ENCODE peak calls at places on chromosomes 12 and 14, in six cellular contexts. U is IMR-90, I is H1, L is H9, Q is mesenchymal stem cell, X is neuronal stem cell. H is an unnamed sample.

GRCh38 chr12:76249501-76249900 is 98.7 kb downstream of the BBS10 start:
- DNase-seq in I (no peak), Q (peak; percentile 26), L (no peak), X (no peak), U (no peak), H (no peak)

GRCh38 chr14:30214456-30215090 is 286.9 kb upstream of the PRKD1 start:
- DNase-seq in L (no peak), X (peak; percentile 48), I (no peak), Q (peak; percentile 65), U (peak; percentile 85), H (peak; percentile 67)

GRCh38 chr12:19410211-19410610 is 29.1 kb upstream of the AEBP2 start:
- DNase-seq in I (no peak), X (no peak), U (no peak), Q (peak; percentile 19), L (no peak), H (peak; percentile 83)

GRCh38 chr12:104413330-104413729 is 43.4 kb upstream of the CHST11 start:
- DNase-seq in U (no peak), I (no peak), X (no peak), Q (no peak), L (no peak), H (no peak)

GRCh38 chr14:102485693-102486512 is 23.7 kb downstream of the ANKRD9 start:
- DNase-seq in L (no peak), U (no peak), I (no peak), X (no peak), Q (no peak), H (no peak)

GRCh38 chr14:99724196-99724891 is 40.2 kb downstream of the CYP46A1 start:
- DNase-seq in I (no peak), U (peak; percentile 49), Q (no peak), X (no peak), L (peak; percentile 23), H (no peak)

GRCh38 chr12:30696103-30696408 is 387 bp upstream of the IPO8 start:
- DNase-seq in X (no peak), L (no peak), I (no peak), U (no peak), Q (no peak), H (no peak)

GRCh38 chr12:262817-263216 is at the start of gene SLC6A13:
- DNase-seq in X (peak; percentile 9), Q (no peak), I (no peak), L (no peak), U (no peak), H (peak; percentile 8)

GRCh38 chr12:50215033-50215432 is 47.9 kb upstream of the CERS5 start:
- DNase-seq in U (peak; percentile 39), Q (peak; percentile 79), L (no peak), I (no peak), X (no peak), H (no peak)

GRCh38 chr12:26100966-26101744 is 23.7 kb downstream of the BHLHE41 start:
- DNase-seq in L (no peak), I (no peak), Q (no peak), X (no peak), U (no peak), H (no peak)

GRCh38 chr12:68011206-68011881 is 22.1 kb downstream of the IFNG-AS1 start:
- DNase-seq in L (no peak), U (no peak), I (no peak), X (no peak), Q (no peak), H (no peak)

GRCh38 chr12:68011882-68012207 is 22.6 kb downstream of the IFNG-AS1 start:
- DNase-seq in Q (peak; percentile 17), U (peak; percentile 12), I (no peak), X (no peak), L (no peak), H (peak; percentile 34)

GRCh38 chr12:68016136-68016535 is 26.9 kb downstream of the IFNG-AS1 start:
- DNase-seq in X (no peak), Q (no peak), L (no peak), I (no peak), U (no peak), H (no peak)

GRCh38 chr12:68012712-68013111 is 23.5 kb downstream of the IFNG-AS1 start:
- DNase-seq in L (no peak), Q (peak; percentile 15), I (no peak), U (no peak), X (no peak), H (no peak)

DNA sequence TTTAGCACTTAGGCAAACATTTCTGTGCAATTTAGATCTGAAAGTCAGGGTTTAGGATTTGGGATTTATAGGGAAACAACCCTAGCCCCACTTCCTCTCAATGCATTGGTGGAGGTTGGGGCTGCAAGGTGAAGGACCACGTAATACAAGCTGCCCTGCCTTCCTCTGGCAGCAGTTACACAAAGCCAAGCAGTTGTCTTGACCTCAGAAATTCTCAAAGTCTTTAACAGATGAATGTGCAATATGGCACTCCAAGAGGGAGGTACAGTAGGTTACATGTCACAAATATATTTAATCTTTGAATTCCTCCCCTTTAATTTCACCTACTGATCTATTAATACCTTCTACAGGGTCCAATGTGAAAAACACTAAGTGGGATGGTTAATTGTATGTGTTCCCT is 23.9 kb downstream of the IFNG-AS1 start:
- DNase-seq in U (no peak), L (no peak), I (no peak), X (no peak), Q (no peak), H (no peak)
- H3K23ac ChIP-seq in U (no peak overlapping the region), L (no peak overlapping the region), I (no peak overlapping the region), X (no peak overlapping the region), Q (no peak overlapping the region), H (no peak overlapping the region)

GRCh38 chr14:105317546-105317945 is 3.0 kb downstream of the PACS2 start:
- DNase-seq in Q (peak; percentile 16), U (peak; percentile 53), L (no peak), X (no peak), I (no peak), H (no peak)
- H3K4ac ChIP-seq in Q (no peak overlapping the region), U (no peak overlapping the region), L (no peak overlapping the region), X (no peak overlapping the region), I (no peak overlapping the region), H (no peak overlapping the region)

GRCh38 chr14:79735121-79735520 is 476.2 kb downstream of the DIO2 start:
- DNase-seq in I (no peak), L (no peak), U (no peak), Q (no peak), X (no peak), H (no peak)

GRCh38 chr14:79730911-79731310 is 480.4 kb downstream of the DIO2 start:
- DNase-seq in Q (no peak), X (no peak), U (no peak), L (no peak), I (no peak), H (no peak)

GRCh38 chr14:79732911-79733310 is 478.4 kb downstream of the DIO2 start:
- DNase-seq in U (peak; percentile 51), I (no peak), L (no peak), X (no peak), Q (no peak), H (no peak)

GRCh38 chr14:79728331-79728730 is 483.0 kb downstream of the DIO2 start:
- DNase-seq in Q (no peak), L (no peak), I (no peak), X (no peak), U (no peak), H (peak; percentile 64)

DNA sequence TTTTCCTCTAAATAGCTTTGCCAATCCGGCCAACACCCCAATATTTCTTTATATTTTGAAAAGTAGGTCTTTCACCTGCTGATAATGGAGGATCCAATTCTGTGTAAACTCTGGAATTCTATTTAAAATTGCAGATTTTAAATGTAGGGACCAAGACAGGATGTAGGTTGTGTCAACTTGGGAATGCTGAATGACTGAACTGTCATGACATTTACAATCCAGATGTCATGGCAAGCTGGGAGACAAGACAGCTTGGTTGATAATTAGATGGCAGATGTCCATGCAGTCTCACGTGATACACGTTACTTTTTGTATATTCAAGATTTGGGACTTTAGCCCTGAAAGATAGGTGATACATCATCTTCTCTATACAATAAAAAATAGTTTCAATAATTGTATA is 477.2 kb downstream of the DIO2 start:
- DNase-seq in L (no peak), X (no peak), I (no peak), U (no peak), Q (no peak), H (no peak)
- H2BK15ac ChIP-seq in L (no peak overlapping the region), X (no peak overlapping the region), I (no peak overlapping the region), U (no peak overlapping the region), Q (no peak overlapping the region), H (no peak overlapping the region)

GRCh38 chr14:50397461-50398196 is 948 bp upstream of the CDKL1 start:
- DNase-seq in I (no peak), X (no peak), Q (no peak), L (no peak), U (no peak), H (no peak)
- H3K23ac ChIP-seq in I (no peak overlapping the region), X (no peak overlapping the region), Q (no peak overlapping the region), L (no peak overlapping the region), U (peak overlapping the region; percentile 57), H (no peak overlapping the region)

GRCh38 chr14:52693004-52693403 is 2.4 kb downstream of the ERO1A start:
- DNase-seq in U (no peak), Q (no peak), L (no peak), X (no peak), I (no peak), H (no peak)

GRCh38 chr14:52694761-52695480 is 437 bp downstream of the ERO1A start:
- DNase-seq in X (peak; percentile 29), L (no peak), Q (peak; percentile 59), I (no peak), U (peak; percentile 49), H (peak; percentile 63)

GRCh38 chr14:52693532-52693931 is 1.8 kb downstream of the ERO1A start:
- DNase-seq in Q (no peak), I (no peak), U (no peak), L (no peak), X (no peak), H (no peak)

GRCh38 chr14:52692248-52692962 is 3.0 kb downstream of the ERO1A start:
- DNase-seq in U (peak; percentile 75), X (no peak), L (no peak), Q (peak; percentile 84), I (no peak), H (no peak)

GRCh38 chr14:52695481-52696091 is at the start of gene ERO1A:
- DNase-seq in L (peak; percentile 68), U (peak; percentile 83), Q (peak; percentile 85), X (peak; percentile 69), I (no peak), H (peak; percentile 62)
- H3K4ac ChIP-seq in L (no peak within 1 kb of the TSS), U (peak within 1 kb of the TSS; percentile 71), Q (peak within 1 kb of the TSS; percentile 80), X (peak within 1 kb of the TSS; percentile 77), I (no peak within 1 kb of the TSS), H (no peak within 1 kb of the TSS)

GRCh38 chr12:89288959-89289358 is 63.3 kb downstream of the DUSP6 start:
- DNase-seq in I (no peak), L (no peak), X (no peak), Q (no peak), U (no peak), H (no peak)
- H2BK15ac ChIP-seq in I (no peak overlapping the region), L (no peak overlapping the region), X (no peak overlapping the region), Q (no peak overlapping the region), U (no peak overlapping the region), H (no peak overlapping the region)

DNA sequence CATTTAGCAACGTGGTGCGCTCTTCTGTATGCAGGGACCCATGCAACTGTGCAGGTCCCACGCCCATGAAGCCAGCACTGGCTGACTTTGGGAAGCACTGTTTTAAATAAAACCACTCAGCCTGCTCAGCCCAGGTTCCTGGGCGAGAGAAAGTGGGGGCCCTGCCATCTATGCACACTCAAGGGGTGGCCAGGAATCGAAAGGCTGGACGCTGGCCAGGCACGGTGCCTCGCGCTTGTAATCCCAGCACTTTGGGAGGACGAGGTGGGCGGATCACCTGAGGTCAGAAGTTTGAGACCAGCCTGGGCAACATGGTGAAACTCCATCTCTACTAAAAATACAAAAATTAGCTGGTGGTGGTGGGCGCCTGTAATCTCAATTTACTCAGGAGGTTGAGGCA is 179.9 kb upstream of the TBX3 start:
- DNase-seq in X (no peak), U (no peak), I (no peak), Q (no peak), L (no peak), H (no peak)
- H3K23ac ChIP-seq in X (no peak overlapping the region), U (no peak overlapping the region), I (no peak overlapping the region), Q (no peak overlapping the region), L (no peak overlapping the region), H (no peak overlapping the region)